ENCODE peak calls at places on chromosomes 12 and 14, in four cellular contexts. One of them, this sample, is unnamed. For H3K36me3, the result is how much of the 10 kb centered on the place peaks cover.

GRCh38 chr14:66117600-66117999 is 368.6 kb upstream of the CCDC196 start:
- DNase-seq in PC-3: peak
- DNase-seq in GM23248: peak
- DNase-seq in mesenchymal stem cell: peak
- DNase-seq in this sample: peak

GRCh38 chr12:13165578-13166120 is 30.9 kb upstream of the EMP1 start:
- DNase-seq in PC-3: peak
- DNase-seq in GM23248: peak
- DNase-seq in mesenchymal stem cell: peak
- DNase-seq in this sample: peak

GRCh38 chr14:95314609-95315008 is 5.1 kb downstream of the CLMN start:
- DNase-seq in PC-3: peak
- DNase-seq in GM23248: peak
- DNase-seq in mesenchymal stem cell: peak
- DNase-seq in this sample: peak

GRCh38 chr14:79842270-79842669 is 369.0 kb downstream of the DIO2 start:
- DNase-seq in PC-3: peak
- DNase-seq in GM23248: peak
- DNase-seq in mesenchymal stem cell: peak
- DNase-seq in this sample: peak

GRCh38 chr14:103543721-103544626 is 15.0 kb downstream of the TRMT61A start:
- DNase-seq in PC-3: no peak
- DNase-seq in GM23248: peak
- DNase-seq in mesenchymal stem cell: no peak
- DNase-seq in this sample: no peak

GRCh38 chr14:54207075-54207474 is 189.7 kb upstream of the CDKN3 start:
- DNase-seq in PC-3: no peak
- DNase-seq in GM23248: peak
- DNase-seq in mesenchymal stem cell: peak
- DNase-seq in this sample: peak

GRCh38 chr14:42110167-42110566 is 503.5 kb downstream of the LRFN5 start:
- DNase-seq in PC-3: peak
- DNase-seq in GM23248: peak
- DNase-seq in mesenchymal stem cell: peak
- DNase-seq in this sample: peak

GRCh38 chr12:58896278-58896677 is 24.0 kb downstream of the LRIG3 start:
- DNase-seq in PC-3: peak
- DNase-seq in GM23248: no peak
- DNase-seq in mesenchymal stem cell: no peak
- DNase-seq in this sample: no peak

GRCh38 chr12:94898388-94898787 is 105.1 kb downstream of the NDUFA12 start:
- DNase-seq in PC-3: peak
- DNase-seq in GM23248: no peak
- DNase-seq in mesenchymal stem cell: no peak
- DNase-seq in this sample: peak

GRCh38 chr12:125284945-125285344 is 219.7 kb downstream of the AACS start:
- DNase-seq in PC-3: no peak
- DNase-seq in GM23248: no peak
- DNase-seq in mesenchymal stem cell: no peak
- DNase-seq in this sample: no peak

GRCh38 chr14:22748691-22749090 is 17.8 kb upstream of the OXA1L start:
- DNase-seq in PC-3: no peak
- DNase-seq in GM23248: no peak
- DNase-seq in mesenchymal stem cell: no peak
- DNase-seq in this sample: no peak

GRCh38 chr12:103877934-103878510 is 37.0 kb upstream of the NT5DC3 start:
- DNase-seq in PC-3: peak
- DNase-seq in GM23248: peak
- DNase-seq in mesenchymal stem cell: peak
- DNase-seq in this sample: peak

GRCh38 chr12:53221203-53222076 is 10.6 kb downstream of the RARG start:
- DNase-seq in PC-3: peak
- DNase-seq in GM23248: peak
- DNase-seq in mesenchymal stem cell: peak
- DNase-seq in this sample: peak

GRCh38 chr14:33972522-33973162 is 21.8 kb upstream of the EGLN3 start:
- DNase-seq in PC-3: no peak
- DNase-seq in GM23248: no peak
- DNase-seq in mesenchymal stem cell: no peak
- DNase-seq in this sample: no peak

GRCh38 chr14:88551936-88552565 is 2.8 kb downstream of the PTPN21 start:
- DNase-seq in PC-3: peak
- DNase-seq in GM23248: peak
- DNase-seq in mesenchymal stem cell: peak
- DNase-seq in this sample: peak

GRCh38 chr14:103393687-103394626 is 8.7 kb downstream of the MARK3 start:
- DNase-seq in PC-3: peak
- DNase-seq in GM23248: peak
- DNase-seq in mesenchymal stem cell: peak
- DNase-seq in this sample: peak

GRCh38 chr14:100031506-100032281 is 33.5 kb upstream of the EVL start:
- DNase-seq in PC-3: peak
- DNase-seq in GM23248: peak
- DNase-seq in mesenchymal stem cell: peak
- DNase-seq in this sample: peak

DNA sequence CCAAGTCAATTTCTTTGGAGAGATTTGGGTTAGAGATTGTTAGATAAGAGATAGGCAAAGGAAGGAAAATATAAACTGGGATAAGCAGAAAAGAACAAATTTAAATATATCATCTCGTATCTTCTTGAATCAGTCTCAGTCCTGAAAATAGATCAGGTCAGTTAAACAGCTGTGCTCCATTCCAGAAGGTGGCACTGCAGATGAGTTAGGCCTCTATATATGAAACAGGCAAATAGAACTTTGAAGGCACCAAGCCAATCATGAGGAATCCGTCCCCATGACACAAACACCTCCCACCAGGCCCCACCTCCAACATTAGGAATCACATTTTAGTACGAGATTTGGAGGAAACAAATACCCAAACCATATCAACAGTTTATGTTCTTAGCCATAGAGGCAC is 605.5 kb upstream of the USP15 start:
- DNase-seq in PC-3: peak
- DNase-seq in GM23248: peak
- DNase-seq in mesenchymal stem cell: peak
- DNase-seq in this sample: no peak
- H3K9ac ChIP-seq in PC-3: no peak
- H3K9ac ChIP-seq in GM23248: no peak
- H3K9ac ChIP-seq in mesenchymal stem cell: no peak
- H3K9ac ChIP-seq in this sample: no peak

GRCh38 chr14:31395572-31396205 is 24.7 kb downstream of the HEATR5A start:
- DNase-seq in PC-3: no peak
- DNase-seq in GM23248: peak
- DNase-seq in mesenchymal stem cell: peak
- DNase-seq in this sample: no peak
- H3K36me3 ChIP-seq in PC-3: under half
- H3K36me3 ChIP-seq in GM23248: half or more
- H3K36me3 ChIP-seq in mesenchymal stem cell: under half
- H3K36me3 ChIP-seq in this sample: half or more

DNA sequence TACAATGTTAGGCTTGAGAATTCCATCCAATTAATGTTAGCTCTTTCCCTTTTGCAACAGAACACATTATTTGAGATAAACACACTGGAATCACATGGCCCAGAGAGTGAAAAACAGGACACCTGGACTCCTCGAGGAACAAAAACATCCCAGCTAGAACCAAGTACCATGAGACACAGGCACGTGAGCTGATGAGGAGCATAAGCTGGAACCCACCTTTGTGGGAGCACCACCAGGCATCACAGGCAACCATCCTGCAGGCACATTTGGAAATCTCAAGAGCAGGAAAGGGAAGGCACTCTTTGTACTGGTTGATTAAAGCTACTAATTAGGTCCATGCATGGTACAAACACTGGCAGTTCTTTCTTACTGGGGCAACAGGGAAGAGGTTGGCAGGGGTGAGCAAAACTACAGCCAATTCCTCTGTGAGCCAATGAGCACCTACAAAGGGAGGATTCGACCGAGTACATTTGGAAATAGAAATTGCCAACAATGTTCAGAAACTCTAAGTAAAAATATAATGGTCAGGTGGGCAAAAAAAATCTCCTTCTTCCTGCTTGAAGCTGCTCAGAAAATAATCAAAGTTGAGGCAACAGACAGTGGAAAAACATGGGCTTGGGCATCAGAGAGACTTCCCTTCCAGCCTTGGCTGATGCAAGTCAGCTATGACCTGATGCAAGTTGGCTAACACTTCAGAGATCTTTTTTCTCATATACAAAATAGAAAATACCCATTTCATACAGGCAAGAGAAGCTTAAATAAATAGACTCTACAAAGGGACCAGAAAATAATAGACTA is 216.7 kb downstream of the NUAK1 start:
- DNase-seq in PC-3: no peak
- DNase-seq in GM23248: peak
- DNase-seq in mesenchymal stem cell: no peak
- DNase-seq in this sample: peak
- H3K9ac ChIP-seq in PC-3: no peak
- H3K9ac ChIP-seq in GM23248: no peak
- H3K9ac ChIP-seq in mesenchymal stem cell: no peak
- H3K9ac ChIP-seq in this sample: no peak

GRCh38 chr12:11711675-11712327 is 62.3 kb downstream of the ETV6 start:
- DNase-seq in PC-3: no peak
- DNase-seq in GM23248: peak
- DNase-seq in mesenchymal stem cell: no peak
- DNase-seq in this sample: peak
- H3K36me3 ChIP-seq in PC-3: under half
- H3K36me3 ChIP-seq in GM23248: under half
- H3K36me3 ChIP-seq in mesenchymal stem cell: under half
- H3K36me3 ChIP-seq in this sample: under half

DNA sequence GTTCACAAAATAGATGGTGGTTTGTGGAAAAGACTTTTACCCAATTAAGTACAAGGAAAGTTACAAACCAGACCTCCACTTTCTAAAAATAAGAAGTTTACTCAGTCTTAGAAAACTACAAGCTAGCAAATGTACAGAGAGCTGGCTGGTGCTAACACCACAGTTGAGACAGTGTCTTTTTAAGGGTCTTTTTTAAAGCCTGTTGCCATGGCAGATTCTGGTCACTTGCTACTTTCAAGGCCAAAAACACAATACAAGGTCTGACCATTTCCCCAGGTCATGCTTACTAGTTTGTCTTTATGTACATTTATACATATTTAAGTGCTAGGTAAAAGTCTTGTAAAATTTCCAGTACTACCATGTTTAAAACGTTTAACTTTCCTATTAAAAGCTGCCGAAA is 2.4 kb downstream of the BTG1 start:
- DNase-seq in PC-3: no peak
- DNase-seq in GM23248: no peak
- DNase-seq in mesenchymal stem cell: peak
- DNase-seq in this sample: peak
- H3K9ac ChIP-seq in PC-3: peak
- H3K9ac ChIP-seq in GM23248: peak
- H3K9ac ChIP-seq in mesenchymal stem cell: peak
- H3K9ac ChIP-seq in this sample: peak

DNA sequence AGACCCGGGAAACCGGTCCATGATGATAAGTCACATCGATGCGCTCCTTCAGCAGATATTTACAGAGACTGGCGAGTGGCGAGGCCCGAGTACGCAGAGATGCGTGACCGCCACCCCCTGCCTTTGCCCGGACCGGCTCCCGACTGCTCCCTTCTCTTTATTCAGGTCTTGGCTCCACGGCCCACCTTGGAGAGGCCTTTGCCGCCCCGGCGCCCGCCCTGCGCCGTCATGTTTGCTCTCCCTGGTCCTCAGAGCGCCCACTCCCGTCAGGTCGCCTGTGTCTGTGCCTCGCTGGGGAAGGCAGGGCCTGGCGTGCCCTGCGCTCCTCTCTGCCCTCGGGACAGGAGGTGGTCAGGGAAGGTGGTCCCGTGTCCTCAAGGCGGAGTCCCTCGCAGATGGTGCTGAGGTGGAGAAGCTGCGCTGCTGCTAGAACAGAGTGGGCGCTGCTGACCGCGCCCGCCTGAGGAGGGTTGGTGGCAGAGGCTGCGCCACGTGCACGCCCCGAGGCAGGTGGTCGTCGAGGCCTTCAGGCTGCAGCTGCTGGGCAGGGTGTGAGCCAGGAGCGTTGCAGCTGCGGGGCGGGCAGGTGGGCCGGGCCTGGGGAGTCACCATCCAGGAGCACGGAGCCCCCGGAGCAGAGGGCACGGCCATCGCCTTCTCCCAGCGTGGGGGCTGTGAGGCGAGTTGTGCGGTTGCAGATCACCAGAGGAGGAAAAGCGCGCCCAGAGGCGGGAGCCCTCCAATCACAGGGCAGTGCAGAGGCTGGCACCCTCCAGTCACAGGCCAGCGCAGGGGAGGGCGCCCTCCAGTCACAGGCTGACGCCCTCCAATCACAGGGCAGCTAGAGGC is 27.2 kb downstream of the DDX51 start:
- DNase-seq in PC-3: no peak
- DNase-seq in GM23248: no peak
- DNase-seq in mesenchymal stem cell: no peak
- DNase-seq in this sample: no peak
- H3K36me3 ChIP-seq in PC-3: under half
- H3K36me3 ChIP-seq in GM23248: under half
- H3K36me3 ChIP-seq in mesenchymal stem cell: half or more
- H3K36me3 ChIP-seq in this sample: half or more

DNA sequence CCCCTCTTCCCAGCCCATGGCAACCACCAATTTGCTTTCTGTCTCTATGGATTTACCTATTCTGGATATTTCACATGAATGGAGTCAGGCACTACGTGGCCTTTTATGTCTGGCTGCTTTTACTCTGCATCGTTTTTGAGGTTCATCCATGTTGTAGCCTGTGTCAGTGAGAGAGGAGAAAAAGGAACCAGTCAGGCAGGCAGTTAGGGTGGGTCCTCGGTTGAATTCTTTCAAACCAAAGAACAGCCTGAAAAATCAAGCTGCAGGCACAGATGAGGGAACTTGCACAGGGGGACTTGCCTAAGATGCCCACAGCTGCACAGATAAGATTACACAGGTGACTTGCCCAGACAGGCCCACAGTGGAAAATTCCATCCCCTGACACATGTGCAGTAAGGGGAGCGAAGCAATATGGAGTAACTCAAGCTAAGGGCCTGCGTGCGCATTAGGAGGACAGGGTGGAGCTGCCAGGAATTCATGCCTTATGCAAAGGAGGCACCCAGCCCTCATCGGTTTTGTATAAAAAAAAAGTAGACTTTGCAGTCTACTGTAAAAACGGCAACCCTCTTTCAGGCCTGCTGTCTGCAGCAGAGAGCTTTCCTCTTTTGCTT is 152.4 kb upstream of the RFLNA start:
- DNase-seq in PC-3: no peak
- DNase-seq in GM23248: no peak
- DNase-seq in mesenchymal stem cell: no peak
- DNase-seq in this sample: no peak
- H3K9ac ChIP-seq in PC-3: no peak
- H3K9ac ChIP-seq in GM23248: no peak
- H3K9ac ChIP-seq in mesenchymal stem cell: no peak
- H3K9ac ChIP-seq in this sample: no peak

This sample was measured in adipocyte.